ENCODE peak calls at places on chromosomes 3 and 15, in seven cellular contexts. J is CD4-positive, alpha-beta T cell; M is prostate gland; P is HFF-Myc; A is glutamatergic neuron; S is GM20000; N is HFFc6. E is an unnamed sample.

GRCh38 chr3:152176241-152176640 is 92.5 kb upstream of the MBNL1 start:
- DNase-seq in P (no peak), A (no peak), S (no peak), J (no peak), N (peak; percentile 6), M (no peak), E (no peak)

GRCh38 chr3:108062051-108062450 is 28.8 kb downstream of the CD47 start:
- DNase-seq in S (peak; percentile 18), J (no peak), A (no peak), M (no peak), N (no peak), P (no peak), E (peak; percentile 23)

GRCh38 chr3:14806641-14807263 is 12.0 kb upstream of the FGD5 start:
- DNase-seq in S (no peak), J (no peak), M (no peak), N (no peak), A (no peak), P (no peak), E (no peak)

GRCh38 chr3:96843505-96844203 is 29.3 kb downstream of the EPHA6 start:
- DNase-seq in M (no peak), A (no peak), N (no peak), S (no peak), P (no peak), J (no peak), E (no peak)

GRCh38 chr3:12224181-12225147 is 64.4 kb upstream of the PPARG start:
- DNase-seq in A (no peak), P (no peak), J (no peak), S (no peak), N (peak; percentile 43), M (no peak), E (no peak)

GRCh38 chr15:50753463-50753862 is 12.0 kb downstream of the SPPL2A start:
- DNase-seq in M (no peak), A (no peak), J (no peak), S (no peak), P (no peak), N (no peak), E (no peak)

GRCh38 chr3:102400766-102401165 is 34.0 kb upstream of the ZPLD1 start:
- DNase-seq in N (peak; percentile 18), M (no peak), P (peak; percentile 41), J (no peak), S (no peak), A (no peak), E (no peak)

GRCh38 chr3:133593243-133593642 is 19.8 kb downstream of the CDV3 start:
- DNase-seq in A (no peak), N (no peak), P (no peak), M (no peak), S (no peak), J (no peak), E (peak; percentile 16)

GRCh38 chr3:67605377-67605776 is 49.0 kb downstream of the SUCLG2 start:
- DNase-seq in N (peak; percentile 74), S (no peak), J (no peak), M (no peak), P (peak; percentile 33), A (no peak), E (no peak)

GRCh38 chr3:153277029-153277428 is 115.0 kb downstream of the RAP2B start:
- DNase-seq in S (no peak), M (no peak), N (peak; percentile 19), A (no peak), J (no peak), P (no peak), E (no peak)

GRCh38 chr3:170634663-170635096 is 48.8 kb upstream of the SLC7A14 start:
- DNase-seq in P (no peak), J (no peak), N (no peak), A (no peak), S (peak; percentile 29), M (no peak), E (peak; percentile 29)

GRCh38 chr3:154125378-154126030 is 4.3 kb downstream of the ARHGEF26 start:
- DNase-seq in M (no peak), J (no peak), N (no peak), A (no peak), S (no peak), P (no peak), E (no peak)

GRCh38 chr3:81242871-81243270 is 518.6 kb downstream of the GBE1 start:
- DNase-seq in N (peak; percentile 7), P (no peak), J (no peak), M (no peak), S (no peak), A (no peak), E (no peak)

GRCh38 chr15:59993950-59994401 is 10.1 kb upstream of the FOXB1 start:
- DNase-seq in M (no peak), P (no peak), N (no peak), J (no peak), S (peak; percentile 26), A (peak; percentile 56), E (peak; percentile 25)

GRCh38 chr15:23823508-23823907 is 136.4 kb upstream of the NDN start:
- DNase-seq in J (no peak), S (no peak), M (no peak), A (peak; percentile 64), P (no peak), N (no peak), E (no peak)

GRCh38 chr3:82467051-82467450 is 705.6 kb upstream of the GBE1 start:
- DNase-seq in A (no peak), M (no peak), P (no peak), S (no peak), N (no peak), J (no peak), E (no peak)

GRCh38 chr3:76034652-76035051 is 249.3 kb upstream of the ZNF717 start:
- DNase-seq in P (no peak), A (no peak), N (no peak), J (no peak), S (no peak), M (no peak), E (no peak)

GRCh38 chr3:52039846-52040245 is 16.5 kb downstream of the DUSP7 start:
- DNase-seq in P (no peak), J (no peak), A (no peak), M (peak; percentile 79), N (no peak), S (no peak), E (no peak)

GRCh38 chr3:128317698-128318231 is 148.9 kb downstream of the DNAJB8 start:
- DNase-seq in S (no peak), J (no peak), P (no peak), N (no peak), M (no peak), A (peak; percentile 53), E (no peak)

GRCh38 chr3:65425880-65426279 is 612.8 kb downstream of the MAGI1 start:
- DNase-seq in S (no peak), J (no peak), P (no peak), N (peak; percentile 27), M (no peak), A (no peak), E (no peak)

GRCh38 chr15:83066034-83066760 is 855 bp downstream of the BTBD1 start:
- DNase-seq in M (no peak), N (no peak), A (no peak), J (no peak), P (no peak), S (peak; percentile 16), E (no peak)

GRCh38 chr3:14077310-14077709 is 47.4 kb downstream of the CHCHD4 start:
- DNase-seq in N (no peak), P (no peak), J (no peak), A (no peak), M (no peak), S (no peak), E (no peak)

GRCh38 chr3:197790033-197790432 is 1.0 kb upstream of the LRCH3 start:
- DNase-seq in A (no peak), P (no peak), M (no peak), N (no peak), S (no peak), J (no peak), E (no peak)

GRCh38 chr3:124489506-124489905 is 240.7 kb upstream of the UMPS start:
- DNase-seq in S (no peak), A (no peak), M (no peak), N (no peak), P (no peak), J (no peak), E (no peak)

GRCh38 chr3:16134173-16134928 is 40.1 kb upstream of the GALNT15 start:
- DNase-seq in P (no peak), J (no peak), S (no peak), N (no peak), M (no peak), A (no peak), E (no peak)

GRCh38 chr15:86201313-86202008 is 121.8 kb downstream of the AGBL1 start:
- DNase-seq in A (no peak), N (no peak), P (no peak), J (no peak), S (no peak), M (no peak), E (no peak)
- TF ChIP-seq CTCF in A (no peak), N (no peak), P (no peak), J (no peak), S (no peak), M (no peak), E (no peak)

GRCh38 chr3:156532730-156533129 is 22.2 kb downstream of the SSR3 start:
- DNase-seq in J (no peak), S (no peak), N (no peak), P (no peak), M (no peak), A (no peak), E (no peak)

GRCh38 chr3:156533205-156533604 is 21.7 kb downstream of the SSR3 start:
- DNase-seq in A (no peak), M (no peak), N (no peak), P (no peak), J (no peak), S (no peak), E (no peak)

GRCh38 chr3:156535798-156536197 is 19.1 kb downstream of the SSR3 start:
- DNase-seq in N (no peak), P (no peak), S (no peak), M (no peak), A (no peak), J (no peak), E (no peak)

GRCh38 chr3:156536524-156537316 is 18.2 kb downstream of the SSR3 start:
- DNase-seq in S (no peak), N (no peak), J (no peak), P (no peak), A (no peak), M (no peak), E (no peak)

GRCh38 chr3:156535162-156535627 is 19.7 kb downstream of the SSR3 start:
- DNase-seq in J (no peak), S (no peak), M (no peak), P (peak; percentile 84), A (no peak), N (peak; percentile 96), E (no peak)
- TF ChIP-seq CTCF in J (no peak), S (no peak), M (no peak), P (peak; percentile 19), A (no peak), N (peak; percentile 68), E (peak; percentile 8)

GRCh38 chr3:459376-459710 is 262.8 kb downstream of the CHL1 start:
- DNase-seq in S (no peak), M (no peak), J (no peak), N (no peak), P (no peak), A (no peak), E (no peak)
- TF ChIP-seq CTCF in S (no peak), M (no peak), J (no peak), N (no peak), P (no peak), A (no peak), E (no peak)

DNA sequence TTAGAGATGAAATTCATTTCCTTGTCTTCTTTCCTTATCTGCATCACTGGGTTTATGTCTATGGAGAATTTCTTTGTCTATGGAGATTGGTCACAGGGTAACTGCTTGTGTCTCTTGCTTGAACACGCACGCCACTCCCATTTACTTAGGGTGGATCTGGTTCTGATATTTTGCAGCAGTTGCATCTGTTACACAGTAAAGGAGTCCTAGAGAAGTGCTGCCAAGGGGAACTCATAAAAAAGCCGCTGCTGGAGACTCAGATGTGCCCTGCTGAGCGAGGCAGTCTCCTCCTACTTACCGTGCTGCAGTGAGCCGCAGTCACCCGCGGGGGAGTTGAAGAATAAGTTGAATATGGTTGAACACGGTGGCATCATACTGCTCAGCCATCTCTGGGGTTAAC is 105.2 kb upstream of the KLHL25 start:
- DNase-seq in M (peak; percentile 82), S (no peak), A (no peak), J (no peak), N (no peak), P (no peak), E (no peak)
- TF ChIP-seq CTCF in M (no peak), S (no peak), A (no peak), J (no peak), N (no peak), P (no peak), E (no peak)